ENCODE peak calls at places on chromosomes 2 and 18, in five cellular contexts. K, I, M, S and H are unnamed samples. For H3K27me3, the result is how much of the 10 kb centered on the place peaks cover.

GRCh38 chr2:122643725-122644329 is 888.4 kb downstream of the TSN start:
- DNase-seq in M (no peak), S (no peak), K (no peak), I (no peak), H (no peak)

GRCh38 chr18:29181151-29181901 is 1004.4 kb upstream of the CDH2 start:
- DNase-seq in K (no peak), I (peak), S (no peak), M (no peak), H (no peak)

GRCh38 chr18:46061796-46062195 is 10.3 kb downstream of the PSTPIP2 start:
- DNase-seq in I (no peak), K (no peak), M (no peak), S (no peak), H (no peak)

GRCh38 chr2:199404841-199405240 is 52.9 kb downstream of the SATB2 start:
- DNase-seq in K (no peak), I (no peak), S (no peak), M (no peak), H (no peak)

GRCh38 chr2:119704670-119705120 is 25.7 kb downstream of the TMEM177 start:
- DNase-seq in M (no peak), K (no peak), S (no peak), I (no peak), H (no peak)

GRCh38 chr18:48453330-48454063 is 44.3 kb upstream of the ZBTB7C start:
- DNase-seq in S (no peak), M (no peak), K (no peak), I (no peak), H (no peak)

GRCh38 chr18:58297198-58297597 is 253.2 kb downstream of the NEDD4L start:
- DNase-seq in S (no peak), M (no peak), I (no peak), K (no peak), H (no peak)

GRCh38 chr2:110116033-110116710 is 550 bp upstream of the MALL start:
- DNase-seq in K (no peak), M (no peak), S (peak), I (no peak), H (no peak)

GRCh38 chr18:70454705-70455322 is 166.0 kb downstream of the SOCS6 start:
- DNase-seq in K (no peak), M (no peak), I (no peak), S (no peak), H (no peak)

GRCh38 chr2:58339548-58340243 is 98.6 kb upstream of the FANCL start:
- DNase-seq in M (no peak), S (no peak), I (no peak), K (no peak), H (no peak)

GRCh38 chr18:66110607-66111006 is 359.8 kb downstream of the CDH7 start:
- DNase-seq in S (no peak), M (no peak), K (no peak), I (no peak), H (no peak)

GRCh38 chr2:62196278-62196901 is 475 bp downstream of the B3GNT2 start:
- DNase-seq in M (peak), K (peak), S (peak), I (no peak), H (no peak)

GRCh38 chr2:70861774-70862644 is 26.4 kb upstream of the CD207 start:
- DNase-seq in I (no peak), S (peak), K (peak), M (peak), H (peak)

GRCh38 chr2:167783266-167784070 is 463.9 kb downstream of the STK39 start:
- DNase-seq in I (no peak), S (no peak), M (no peak), K (peak), H (no peak)

GRCh38 chr2:112784199-112785189 is at the start of gene IL1A:
- DNase-seq in M (no peak), S (no peak), I (no peak), K (no peak), H (no peak)

GRCh38 chr2:112150447-112150846 is 12.3 kb downstream of the FBLN7 start:
- DNase-seq in M (no peak), K (no peak), I (no peak), S (no peak), H (no peak)

GRCh38 chr2:139080244-139080643 is 300.1 kb upstream of the NXPH2 start:
- DNase-seq in I (no peak), S (no peak), K (no peak), M (no peak), H (no peak)

GRCh38 chr2:73249636-73250035 is 15.5 kb downstream of the CCT7 start:
- DNase-seq in K (no peak), S (no peak), M (no peak), I (no peak), H (no peak)

GRCh38 chr2:209368924-209369323 is 54.9 kb upstream of the MAP2 start:
- DNase-seq in M (no peak), I (peak), K (no peak), S (peak), H (no peak)

GRCh38 chr2:85734942-85735608 is 18.7 kb upstream of the ATOH8 start:
- DNase-seq in I (no peak), K (peak), S (no peak), M (no peak), H (no peak)

GRCh38 chr2:219402665-219403515 is 15.2 kb upstream of the DNPEP start:
- DNase-seq in I (peak), K (peak), S (peak), M (no peak), H (no peak)

GRCh38 chr2:26720322-26721166 is 28.0 kb downstream of the KCNK3 start:
- DNase-seq in M (peak), I (peak), K (peak), S (peak), H (no peak)

GRCh38 chr2:46954951-46955571 is 39.5 kb upstream of the MCFD2 start:
- DNase-seq in M (peak), S (peak), I (peak), K (peak), H (no peak)

GRCh38 chr2:201264472-201265173 is 4.3 kb downstream of the CASP8 start:
- DNase-seq in K (no peak), S (no peak), I (no peak), M (no peak), H (no peak)

GRCh38 chr2:9970386-9971044 is 19.0 kb downstream of the GRHL1 start:
- DNase-seq in S (no peak), M (no peak), I (no peak), K (no peak), H (no peak)

GRCh38 chr2:133054297-133054696 is 384.3 kb upstream of the LYPD1 start:
- DNase-seq in I (no peak), K (no peak), M (no peak), S (no peak), H (no peak)

GRCh38 chr18:76553715-76554603 is 58.9 kb upstream of the ZNF516 start:
- DNase-seq in S (no peak), I (no peak), K (no peak), M (no peak), H (no peak)

GRCh38 chr2:197233473-197233872 is 77.1 kb downstream of the ANKRD44 start:
- DNase-seq in I (no peak), S (no peak), K (no peak), M (no peak), H (no peak)

GRCh38 chr2:7611750-7612149 is 694.5 kb downstream of the RNF144A start:
- DNase-seq in K (no peak), S (no peak), M (no peak), I (no peak), H (no peak)

GRCh38 chr2:134760385-134760784 is 41.6 kb upstream of the TMEM163 start:
- DNase-seq in I (no peak), S (no peak), M (no peak), K (no peak), H (no peak)

GRCh38 chr2:232478571-232479340 is 8.9 kb downstream of the ECEL1 start:
- DNase-seq in S (no peak), M (no peak), K (peak), I (no peak), H (no peak)

GRCh38 chr2:101106453-101107181 is 44.6 kb downstream of the TBC1D8 start:
- DNase-seq in S (no peak), K (no peak), I (no peak), M (no peak), H (no peak)

GRCh38 chr18:64165906-64166305 is 17.0 kb upstream of the LINC00305 start:
- DNase-seq in K (no peak), M (no peak), S (no peak), I (no peak), H (no peak)

GRCh38 chr18:64167408-64167807 is 18.5 kb upstream of the LINC00305 start:
- DNase-seq in S (no peak), I (no peak), M (no peak), K (no peak), H (no peak)

DNA sequence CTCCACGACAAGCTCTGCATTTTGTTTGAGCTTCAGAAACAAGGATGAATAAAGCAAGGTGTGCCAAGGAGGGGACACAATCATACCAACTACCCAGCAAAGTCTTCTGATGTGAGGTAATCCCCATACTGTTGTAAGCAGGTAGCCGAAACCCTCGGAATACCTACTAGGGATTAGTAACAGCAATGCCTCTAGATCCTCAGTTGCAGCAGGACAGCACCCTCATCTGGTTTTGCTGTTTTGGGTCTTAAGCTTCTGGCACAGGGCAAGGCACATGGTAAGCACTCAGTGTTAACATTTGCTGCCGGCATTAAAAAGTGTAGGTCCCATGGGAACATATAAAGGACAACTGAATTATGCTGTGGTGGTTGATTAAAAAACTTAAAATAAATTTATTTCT is 16.0 kb upstream of the LINC00305 start:
- DNase-seq in S (no peak), I (no peak), K (no peak), M (no peak), H (no peak)
- TF ChIP-seq CTCF in S (no peak), I (no peak), K (no peak), M (no peak), H (no peak)

DNA sequence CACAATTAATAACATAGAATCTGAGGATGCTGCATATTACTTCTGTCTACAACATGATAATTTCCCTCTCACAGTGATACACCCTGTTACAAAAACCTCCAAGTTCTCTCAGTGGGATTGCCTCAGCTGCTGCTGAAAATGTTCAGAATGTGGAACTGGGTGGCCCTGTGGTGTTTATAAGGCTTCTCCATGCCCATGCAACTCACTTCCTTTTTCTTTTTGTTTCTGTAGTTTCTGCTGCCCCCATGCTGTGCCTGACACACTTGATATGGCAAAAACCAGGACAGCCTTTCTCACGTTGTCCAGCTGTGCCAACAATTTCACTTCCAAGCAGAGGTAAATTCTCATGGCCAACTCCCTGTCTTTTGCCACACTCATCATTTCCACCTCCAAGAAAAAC is 206.2 kb downstream of the RPIA start:
- DNase-seq in S (no peak), K (no peak), I (no peak), M (no peak), H (peak)
- H3K4me3 ChIP-seq in S (no peak), K (no peak), I (no peak), M (no peak), H (no peak)

GRCh38 chr18:28065031-28065792 is 111.7 kb downstream of the CDH2 start:
- DNase-seq in I (no peak), K (no peak), S (no peak), M (no peak), H (no peak)

GRCh38 chr18:28065793-28066186 is 111.1 kb downstream of the CDH2 start:
- DNase-seq in I (no peak), S (no peak), M (no peak), K (no peak), H (no peak)

GRCh38 chr18:28059861-28060260 is 117.1 kb downstream of the CDH2 start:
- DNase-seq in I (no peak), S (no peak), M (no peak), K (no peak), H (no peak)

GRCh38 chr18:28063181-28063790 is 113.6 kb downstream of the CDH2 start:
- DNase-seq in M (no peak), I (no peak), S (no peak), K (no peak), H (no peak)

GRCh38 chr18:28062446-28062845 is 114.5 kb downstream of the CDH2 start:
- DNase-seq in M (no peak), K (no peak), S (no peak), I (no peak), H (no peak)
- H3K27me3 ChIP-seq in M (under half), K (under half), S (under half), I (under half), H (under half)

DNA sequence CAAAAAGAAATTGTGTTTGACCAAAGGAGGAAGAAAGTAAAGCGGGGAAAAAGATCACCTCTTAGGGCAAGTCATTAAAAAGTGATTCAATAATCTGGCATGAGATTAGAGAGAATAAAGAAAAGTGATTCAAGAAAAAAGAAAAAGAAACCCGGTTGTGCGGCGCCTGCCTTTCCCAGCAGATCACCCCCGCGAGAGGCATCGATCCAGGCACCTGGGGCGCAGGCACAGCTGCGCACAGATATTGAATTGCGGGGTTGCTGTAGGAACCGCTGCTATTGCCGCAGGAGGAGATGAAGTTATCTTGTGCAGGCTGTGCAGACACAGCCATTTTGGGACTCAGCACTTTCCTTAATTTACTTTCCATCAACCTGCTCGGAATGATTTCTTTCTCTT is 71.2 kb downstream of the PLB1 start:
- DNase-seq in M (no peak), K (no peak), I (no peak), S (peak), H (no peak)
- TF ChIP-seq CTCF in M (peak), K (no peak), I (no peak), S (peak), H (no peak)

GRCh38 chr2:98483257-98483861 is 38.7 kb downstream of the INPP4A start:
- DNase-seq in M (no peak), S (no peak), I (no peak), K (no peak), H (peak)
- H3K4me3 ChIP-seq in M (no peak), S (no peak), I (no peak), K (no peak), H (peak)

DNA sequence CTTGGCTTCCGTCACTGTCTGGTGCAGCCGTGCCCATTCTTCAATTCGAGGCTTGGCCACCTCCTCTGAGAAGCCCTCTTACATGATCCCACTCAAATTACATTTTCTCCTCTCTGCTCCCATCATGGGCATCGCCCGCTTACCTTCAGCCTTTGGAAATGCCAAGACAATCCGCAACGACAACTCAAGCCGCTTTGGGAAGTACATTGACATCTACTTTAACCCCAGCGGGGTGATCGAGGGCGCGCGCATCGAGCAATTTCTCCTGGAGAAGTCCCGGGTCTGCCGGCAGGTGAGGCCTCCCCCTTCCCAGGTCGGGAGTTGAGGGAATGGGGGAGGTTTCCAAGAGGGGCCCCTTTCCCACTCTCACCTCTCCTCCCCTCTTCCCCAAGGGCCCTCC is 38.3 kb downstream of the MYO7B start:
- DNase-seq in M (no peak), K (peak), S (peak), I (no peak), H (no peak)
- H3K27me3 ChIP-seq in M (under half), K (under half), S (under half), I (under half), H (under half)

GRCh38 chr2:192029089-192029488 is 165.6 kb downstream of the TMEFF2 start:
- DNase-seq in I (no peak), K (no peak), S (no peak), M (no peak), H (no peak)
- TF ChIP-seq CTCF in I (no peak), K (no peak), S (no peak), M (no peak), H (peak)

GRCh38 chr18:51390695-51391094 is 193.2 kb upstream of the MEX3C start:
- DNase-seq in M (no peak), K (no peak), S (no peak), I (no peak), H (no peak)

GRCh38 chr18:51391215-51391614 is 193.7 kb upstream of the MEX3C start:
- DNase-seq in I (no peak), S (no peak), K (no peak), M (no peak), H (no peak)

GRCh38 chr18:51397347-51397962 is 200.0 kb upstream of the MEX3C start:
- DNase-seq in I (no peak), S (no peak), M (no peak), K (no peak), H (no peak)

GRCh38 chr18:51391731-51392130 is 194.2 kb upstream of the MEX3C start:
- DNase-seq in S (no peak), I (no peak), K (no peak), M (no peak), H (no peak)
- H3K4me3 ChIP-seq in S (no peak), I (no peak), K (no peak), M (no peak), H (no peak)

GRCh38 chr2:172430671-172431070 is 3.3 kb downstream of the ITGA6 start:
- DNase-seq in M (no peak), I (no peak), S (no peak), K (no peak), H (no peak)

GRCh38 chr2:172427990-172428840 is 829 bp downstream of the ITGA6 start:
- DNase-seq in I (no peak), S (peak), K (peak), M (peak), H (peak)

GRCh38 chr2:172428841-172429173 is 1.4 kb downstream of the ITGA6 start:
- DNase-seq in S (no peak), I (no peak), K (no peak), M (no peak), H (no peak)

GRCh38 chr2:172430027-172430426 is 2.6 kb downstream of the ITGA6 start:
- DNase-seq in M (no peak), I (no peak), S (no peak), K (no peak), H (no peak)

DNA sequence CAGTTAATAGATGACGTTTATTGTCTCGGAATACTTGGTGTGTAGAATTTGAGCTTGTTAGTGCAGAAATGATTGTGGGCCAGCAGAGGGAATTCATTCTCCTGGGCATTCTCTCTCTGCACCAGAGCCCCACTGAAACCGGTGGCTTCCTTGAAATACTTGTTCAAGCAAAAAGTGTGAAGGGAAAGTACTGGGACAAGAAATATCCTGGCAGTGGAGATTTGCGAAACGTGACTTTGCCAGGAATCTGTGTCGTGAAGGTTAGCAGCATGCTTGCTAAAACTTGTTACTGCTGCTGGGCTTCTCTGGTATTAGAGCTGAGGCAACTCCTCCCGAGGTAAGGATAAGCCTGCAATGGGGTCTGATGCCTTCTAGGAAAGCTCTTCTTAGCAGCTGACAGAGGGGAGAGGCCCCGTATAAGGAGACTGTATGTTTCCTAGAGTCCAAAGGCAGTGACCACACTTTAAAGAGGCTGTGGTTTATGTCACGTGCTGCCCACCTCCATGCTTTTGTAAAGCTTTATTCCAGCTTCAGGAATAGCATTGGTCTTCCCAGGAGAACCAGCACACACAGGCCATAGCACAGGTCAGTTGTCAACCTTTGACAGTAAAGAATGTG is 2.1 kb downstream of the ITGA6 start:
- DNase-seq in S (no peak), M (no peak), I (no peak), K (no peak), H (no peak)
- H3K27me3 ChIP-seq in S (under half), M (under half), I (under half), K (under half), H (under half)